ENCODE peak calls at places on chromosomes 4 and X, in nine cellular contexts. One of them, this sample, is unnamed.

GRCh38 chr4:10180927-10181744 is 64.5 kb upstream of the WDR1 start:
- DNase-seq in MM.1S: peak
- DNase-seq in OCI-LY7: peak
- DNase-seq in mesenchymal stem cell: no peak
- DNase-seq in Karpas-422: peak
- DNase-seq in GM23248: peak
- DNase-seq in IMR-90: peak
- DNase-seq in hepatocyte: no peak
- DNase-seq in neural progenitor cell: no peak
- DNase-seq in this sample: peak

GRCh38 chr4:21948347-21949072 is at the start of gene KCNIP4:
- DNase-seq in MM.1S: peak
- DNase-seq in Karpas-422: no peak
- DNase-seq in OCI-LY7: no peak
- DNase-seq in GM23248: peak
- DNase-seq in hepatocyte: peak
- DNase-seq in neural progenitor cell: peak
- DNase-seq in IMR-90: no peak
- DNase-seq in mesenchymal stem cell: peak
- DNase-seq in this sample: no peak

GRCh38 chr4:4668355-4669210 is 126.7 kb upstream of the STX18 start:
- DNase-seq in mesenchymal stem cell: peak
- DNase-seq in GM23248: no peak
- DNase-seq in MM.1S: no peak
- DNase-seq in IMR-90: no peak
- DNase-seq in hepatocyte: no peak
- DNase-seq in Karpas-422: no peak
- DNase-seq in OCI-LY7: no peak
- DNase-seq in neural progenitor cell: no peak
- DNase-seq in this sample: no peak

GRCh38 chr4:121706595-121707021 is 9.8 kb upstream of the ANXA5 start:
- DNase-seq in IMR-90: peak
- DNase-seq in Karpas-422: no peak
- DNase-seq in MM.1S: no peak
- DNase-seq in OCI-LY7: no peak
- DNase-seq in mesenchymal stem cell: peak
- DNase-seq in GM23248: peak
- DNase-seq in neural progenitor cell: no peak
- DNase-seq in hepatocyte: no peak
- DNase-seq in this sample: peak

GRCh38 chr4:8205749-8206611 is 6.9 kb downstream of the SH3TC1 start:
- DNase-seq in MM.1S: no peak
- DNase-seq in mesenchymal stem cell: no peak
- DNase-seq in OCI-LY7: peak
- DNase-seq in Karpas-422: no peak
- DNase-seq in IMR-90: no peak
- DNase-seq in hepatocyte: no peak
- DNase-seq in GM23248: no peak
- DNase-seq in neural progenitor cell: no peak
- DNase-seq in this sample: peak

GRCh38 chrX:11770320-11770719 is 12.3 kb downstream of the MSL3 start:
- DNase-seq in IMR-90: peak
- DNase-seq in OCI-LY7: peak
- DNase-seq in hepatocyte: peak
- DNase-seq in MM.1S: peak
- DNase-seq in GM23248: peak
- DNase-seq in neural progenitor cell: peak
- DNase-seq in Karpas-422: peak
- DNase-seq in mesenchymal stem cell: peak
- DNase-seq in this sample: peak

GRCh38 chr4:123816970-123817688 is 420.5 kb downstream of the SPRY1 start:
- DNase-seq in MM.1S: no peak
- DNase-seq in Karpas-422: no peak
- DNase-seq in hepatocyte: no peak
- DNase-seq in IMR-90: no peak
- DNase-seq in GM23248: peak
- DNase-seq in mesenchymal stem cell: no peak
- DNase-seq in neural progenitor cell: no peak
- DNase-seq in OCI-LY7: no peak
- DNase-seq in this sample: no peak

GRCh38 chr4:166421556-166422156 is 548.6 kb downstream of the TLL1 start:
- DNase-seq in OCI-LY7: no peak
- DNase-seq in Karpas-422: no peak
- DNase-seq in GM23248: peak
- DNase-seq in mesenchymal stem cell: peak
- DNase-seq in MM.1S: no peak
- DNase-seq in hepatocyte: no peak
- DNase-seq in neural progenitor cell: no peak
- DNase-seq in IMR-90: peak
- DNase-seq in this sample: no peak

DNA sequence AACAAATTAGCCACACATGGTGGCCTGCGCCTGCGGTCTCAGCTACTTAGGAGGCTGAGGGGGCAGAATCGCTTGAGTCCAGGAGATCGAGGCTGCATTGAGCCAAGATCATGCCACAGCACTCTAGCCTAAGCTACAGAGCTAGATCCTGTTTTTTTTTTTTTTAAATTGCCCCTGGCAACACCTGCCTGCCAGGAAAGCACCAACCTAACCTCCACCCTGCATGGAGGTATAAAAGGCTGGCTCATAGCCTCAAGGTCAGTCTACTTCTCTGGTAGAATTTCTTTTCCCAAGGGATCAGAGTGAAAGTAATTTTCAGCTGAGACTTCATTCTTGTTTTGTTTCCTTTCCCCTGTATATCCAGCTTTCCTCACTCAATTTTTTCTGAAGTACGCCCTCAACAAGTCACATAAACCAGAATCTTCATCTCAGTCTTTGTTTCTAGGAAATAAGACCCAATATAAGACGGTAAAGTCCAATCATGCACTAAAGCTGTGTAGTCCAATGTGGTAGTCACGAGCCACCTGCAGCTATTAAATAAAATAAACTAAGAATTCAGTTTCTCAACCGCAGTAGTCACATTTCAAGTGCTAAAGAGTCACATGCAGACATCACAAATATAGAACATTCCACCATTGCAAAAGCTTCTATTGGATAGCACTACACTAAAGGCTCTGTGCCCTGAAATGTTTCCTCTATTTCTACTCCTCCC is 113.3 kb downstream of the HPGD start:
- DNase-seq in OCI-LY7: no peak
- DNase-seq in GM23248: no peak
- DNase-seq in IMR-90: no peak
- DNase-seq in MM.1S: no peak
- DNase-seq in mesenchymal stem cell: no peak
- DNase-seq in hepatocyte: no peak
- DNase-seq in neural progenitor cell: no peak
- DNase-seq in Karpas-422: no peak
- DNase-seq in this sample: no peak
- H2AFZ ChIP-seq in OCI-LY7: no peak
- H2AFZ ChIP-seq in GM23248: no peak
- H2AFZ ChIP-seq in IMR-90: no peak
- H2AFZ ChIP-seq in MM.1S: no peak
- H2AFZ ChIP-seq in mesenchymal stem cell: no peak
- H2AFZ ChIP-seq in hepatocyte: no peak
- H2AFZ ChIP-seq in neural progenitor cell: no peak
- H2AFZ ChIP-seq in Karpas-422: no peak
- H2AFZ ChIP-seq in this sample: no peak

GRCh38 chr4:171814545-171814944 is 1.3 kb downstream of the GALNTL6 start:
- DNase-seq in mesenchymal stem cell: peak
- DNase-seq in hepatocyte: no peak
- DNase-seq in GM23248: no peak
- DNase-seq in IMR-90: no peak
- DNase-seq in MM.1S: no peak
- DNase-seq in neural progenitor cell: peak
- DNase-seq in OCI-LY7: no peak
- DNase-seq in Karpas-422: no peak
- DNase-seq in this sample: no peak

GRCh38 chr4:171809854-171810253 is 3.4 kb upstream of the GALNTL6 start:
- DNase-seq in hepatocyte: no peak
- DNase-seq in mesenchymal stem cell: no peak
- DNase-seq in IMR-90: no peak
- DNase-seq in MM.1S: no peak
- DNase-seq in GM23248: no peak
- DNase-seq in Karpas-422: no peak
- DNase-seq in OCI-LY7: no peak
- DNase-seq in neural progenitor cell: no peak
- DNase-seq in this sample: no peak

GRCh38 chr4:171817026-171817425 is 3.8 kb downstream of the GALNTL6 start:
- DNase-seq in GM23248: no peak
- DNase-seq in neural progenitor cell: no peak
- DNase-seq in hepatocyte: no peak
- DNase-seq in IMR-90: no peak
- DNase-seq in Karpas-422: no peak
- DNase-seq in mesenchymal stem cell: no peak
- DNase-seq in OCI-LY7: no peak
- DNase-seq in MM.1S: no peak
- DNase-seq in this sample: no peak

GRCh38 chr4:171813195-171813955 is at the start of gene GALNTL6:
- DNase-seq in MM.1S: no peak
- DNase-seq in mesenchymal stem cell: peak
- DNase-seq in Karpas-422: no peak
- DNase-seq in GM23248: peak
- DNase-seq in neural progenitor cell: peak
- DNase-seq in hepatocyte: peak
- DNase-seq in OCI-LY7: no peak
- DNase-seq in IMR-90: no peak
- DNase-seq in this sample: no peak

DNA sequence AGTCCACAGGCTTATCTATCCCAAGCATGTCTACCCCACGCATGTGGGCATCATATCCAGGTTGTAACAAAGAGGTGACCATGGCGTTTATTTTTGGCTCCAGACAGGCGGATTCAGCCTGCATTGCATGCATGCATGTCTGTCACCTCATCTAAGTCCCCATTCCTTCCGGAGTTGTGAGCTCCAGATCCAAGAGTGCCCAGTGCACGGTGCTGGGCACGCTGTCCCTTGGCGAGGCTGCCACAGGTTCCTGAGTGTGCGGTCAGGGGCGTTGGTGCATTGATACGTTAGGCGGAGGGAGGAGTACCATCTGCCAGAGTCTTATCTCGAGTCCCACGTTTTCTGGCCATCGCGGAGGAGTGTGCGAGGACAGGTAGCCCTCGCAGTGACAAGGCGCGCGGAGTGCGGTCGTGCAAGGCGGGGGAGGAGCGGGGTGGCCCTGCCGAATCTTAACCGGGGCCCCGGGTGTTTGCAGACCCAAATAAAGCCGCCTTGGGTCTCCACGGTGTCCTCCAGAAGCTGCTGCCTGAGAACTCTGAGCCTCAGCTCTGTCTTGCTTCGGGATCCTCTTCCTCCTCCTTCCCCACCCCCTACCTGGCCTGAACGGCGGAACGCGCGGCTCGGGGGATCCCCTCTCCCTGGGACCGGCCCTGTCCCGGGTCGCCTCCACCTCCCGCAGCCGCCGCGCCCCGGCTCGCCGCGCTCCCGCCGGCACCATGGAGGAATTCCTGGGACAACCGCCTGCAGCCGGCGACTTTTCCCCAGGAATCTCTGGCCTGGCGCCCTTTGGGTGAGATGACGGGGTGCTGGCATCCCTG is 618 bp upstream of the GALNTL6 start:
- DNase-seq in hepatocyte: peak
- DNase-seq in OCI-LY7: no peak
- DNase-seq in GM23248: no peak
- DNase-seq in MM.1S: no peak
- DNase-seq in mesenchymal stem cell: peak
- DNase-seq in Karpas-422: no peak
- DNase-seq in neural progenitor cell: peak
- DNase-seq in IMR-90: no peak
- DNase-seq in this sample: no peak
- H3K4me3 ChIP-seq in hepatocyte: peak
- H3K4me3 ChIP-seq in OCI-LY7: no peak
- H3K4me3 ChIP-seq in GM23248: peak
- H3K4me3 ChIP-seq in MM.1S: peak
- H3K4me3 ChIP-seq in mesenchymal stem cell: peak
- H3K4me3 ChIP-seq in Karpas-422: no peak
- H3K4me3 ChIP-seq in neural progenitor cell: peak
- H3K4me3 ChIP-seq in IMR-90: no peak
- H3K4me3 ChIP-seq in this sample: no peak

GRCh38 chrX:109943740-109944092 is 59.2 kb upstream of the TMEM164 start:
- DNase-seq in GM23248: no peak
- DNase-seq in neural progenitor cell: no peak
- DNase-seq in hepatocyte: no peak
- DNase-seq in MM.1S: no peak
- DNase-seq in Karpas-422: no peak
- DNase-seq in OCI-LY7: no peak
- DNase-seq in IMR-90: no peak
- DNase-seq in mesenchymal stem cell: no peak
- DNase-seq in this sample: no peak
- H2AFZ ChIP-seq in GM23248: no peak
- H2AFZ ChIP-seq in neural progenitor cell: no peak
- H2AFZ ChIP-seq in hepatocyte: no peak
- H2AFZ ChIP-seq in MM.1S: no peak
- H2AFZ ChIP-seq in Karpas-422: no peak
- H2AFZ ChIP-seq in OCI-LY7: no peak
- H2AFZ ChIP-seq in IMR-90: no peak
- H2AFZ ChIP-seq in mesenchymal stem cell: no peak
- H2AFZ ChIP-seq in this sample: no peak

GRCh38 chrX:72071213-72071612 is 60.5 kb downstream of the RTL5 start:
- DNase-seq in Karpas-422: no peak
- DNase-seq in OCI-LY7: no peak
- DNase-seq in GM23248: no peak
- DNase-seq in IMR-90: no peak
- DNase-seq in hepatocyte: no peak
- DNase-seq in neural progenitor cell: no peak
- DNase-seq in MM.1S: no peak
- DNase-seq in mesenchymal stem cell: no peak
- DNase-seq in this sample: no peak

GRCh38 chrX:72073614-72074013 is 58.1 kb downstream of the RTL5 start:
- DNase-seq in OCI-LY7: no peak
- DNase-seq in hepatocyte: no peak
- DNase-seq in IMR-90: no peak
- DNase-seq in mesenchymal stem cell: no peak
- DNase-seq in Karpas-422: no peak
- DNase-seq in MM.1S: no peak
- DNase-seq in neural progenitor cell: no peak
- DNase-seq in GM23248: no peak
- DNase-seq in this sample: no peak

DNA sequence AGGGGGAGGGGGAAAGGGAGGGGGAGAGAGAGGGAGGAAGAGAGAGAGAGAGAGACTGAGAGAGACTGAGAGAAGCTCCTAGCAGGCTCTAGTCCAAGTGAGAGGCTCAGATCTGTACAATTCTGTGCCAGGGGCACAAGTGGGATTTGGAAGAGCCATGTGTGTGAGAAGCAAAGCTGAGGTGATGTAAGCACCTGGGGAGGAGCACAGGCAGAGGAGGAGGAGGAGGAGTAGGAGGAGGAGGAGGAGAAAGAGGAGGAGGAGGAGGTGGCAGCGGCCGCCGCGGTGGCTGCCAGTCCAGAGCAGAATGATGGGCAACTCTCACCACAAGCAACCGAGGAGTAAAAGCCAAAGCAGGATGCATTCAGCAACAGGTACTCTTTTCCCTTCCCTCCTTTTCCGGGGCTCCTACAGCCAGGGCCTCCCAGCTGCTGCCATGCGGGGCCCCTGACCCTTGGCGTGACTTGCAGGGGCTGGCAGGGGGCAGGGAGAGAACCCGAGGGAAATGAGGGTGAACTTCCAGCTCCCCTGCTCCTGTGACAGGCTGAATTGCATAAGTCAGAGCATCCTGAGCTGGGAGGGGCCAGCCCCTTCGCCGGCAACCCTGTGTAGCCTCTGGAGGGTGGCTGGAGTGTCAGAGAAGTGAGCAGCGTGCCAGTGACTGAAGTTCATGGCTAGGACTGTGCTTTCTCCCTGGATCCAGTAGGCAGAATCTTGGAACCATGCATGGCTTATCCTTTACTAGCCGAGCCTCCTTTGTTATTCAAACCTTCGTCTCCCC is 62.1 kb downstream of the RTL5 start:
- DNase-seq in Karpas-422: no peak
- DNase-seq in hepatocyte: no peak
- DNase-seq in OCI-LY7: no peak
- DNase-seq in MM.1S: no peak
- DNase-seq in neural progenitor cell: no peak
- DNase-seq in IMR-90: no peak
- DNase-seq in mesenchymal stem cell: no peak
- DNase-seq in GM23248: no peak
- DNase-seq in this sample: no peak
- H3K4me3 ChIP-seq in Karpas-422: no peak
- H3K4me3 ChIP-seq in hepatocyte: no peak
- H3K4me3 ChIP-seq in OCI-LY7: no peak
- H3K4me3 ChIP-seq in MM.1S: no peak
- H3K4me3 ChIP-seq in neural progenitor cell: no peak
- H3K4me3 ChIP-seq in IMR-90: no peak
- H3K4me3 ChIP-seq in mesenchymal stem cell: peak
- H3K4me3 ChIP-seq in GM23248: no peak
- H3K4me3 ChIP-seq in this sample: no peak